ENCODE peak calls at places on chromosomes 16 and 17, in eight cellular contexts. One of them, this sample, is unnamed.

GRCh38 chr17:33949100-33949499 is 306.0 kb upstream of the CCL2 start:
- DNase-seq in activated CD4-positive, alpha-beta T cell treated with anti-CD3 and anti-CD28 coated beads, Interleukin-2, amount 50 U/mL, for 48 hours: no peak
- DNase-seq in Calu3: peak
- DNase-seq in tibial artery: no peak
- DNase-seq in CD4-positive, alpha-beta T cell: no peak
- DNase-seq in SIG-M5: no peak
- DNase-seq in stimulated activated CD8-positive, alpha-beta memory T cell treated with anti-CD3 and anti-CD28 coated beads, Interleukin-7, amount 100 ng/mL, for 4 hours: no peak
- DNase-seq in NCI-H82: peak
- DNase-seq in this sample: no peak

GRCh38 chr17:50214986-50215730 is 13.7 kb upstream of the COL1A1 start:
- DNase-seq in activated CD4-positive, alpha-beta T cell treated with anti-CD3 and anti-CD28 coated beads, Interleukin-2, amount 50 U/mL, for 48 hours: no peak
- DNase-seq in Calu3: no peak
- DNase-seq in tibial artery: peak
- DNase-seq in CD4-positive, alpha-beta T cell: no peak
- DNase-seq in SIG-M5: no peak
- DNase-seq in stimulated activated CD8-positive, alpha-beta memory T cell treated with anti-CD3 and anti-CD28 coated beads, Interleukin-7, amount 100 ng/mL, for 4 hours: no peak
- DNase-seq in NCI-H82: no peak
- DNase-seq in this sample: no peak

GRCh38 chr16:89495121-89495520 is 4.8 kb upstream of the ANKRD11 start:
- DNase-seq in activated CD4-positive, alpha-beta T cell treated with anti-CD3 and anti-CD28 coated beads, Interleukin-2, amount 50 U/mL, for 48 hours: no peak
- DNase-seq in Calu3: no peak
- DNase-seq in tibial artery: no peak
- DNase-seq in CD4-positive, alpha-beta T cell: no peak
- DNase-seq in SIG-M5: no peak
- DNase-seq in stimulated activated CD8-positive, alpha-beta memory T cell treated with anti-CD3 and anti-CD28 coated beads, Interleukin-7, amount 100 ng/mL, for 4 hours: no peak
- DNase-seq in NCI-H82: no peak
- DNase-seq in this sample: no peak

GRCh38 chr16:68776821-68777485 is 39.9 kb downstream of the CDH1 start:
- DNase-seq in activated CD4-positive, alpha-beta T cell treated with anti-CD3 and anti-CD28 coated beads, Interleukin-2, amount 50 U/mL, for 48 hours: no peak
- DNase-seq in Calu3: no peak
- DNase-seq in tibial artery: no peak
- DNase-seq in CD4-positive, alpha-beta T cell: no peak
- DNase-seq in SIG-M5: no peak
- DNase-seq in stimulated activated CD8-positive, alpha-beta memory T cell treated with anti-CD3 and anti-CD28 coated beads, Interleukin-7, amount 100 ng/mL, for 4 hours: no peak
- DNase-seq in NCI-H82: no peak
- DNase-seq in this sample: no peak

GRCh38 chr17:72421128-72422092 is 300.6 kb downstream of the SOX9 start:
- DNase-seq in activated CD4-positive, alpha-beta T cell treated with anti-CD3 and anti-CD28 coated beads, Interleukin-2, amount 50 U/mL, for 48 hours: peak
- DNase-seq in Calu3: peak
- DNase-seq in tibial artery: no peak
- DNase-seq in CD4-positive, alpha-beta T cell: no peak
- DNase-seq in SIG-M5: no peak
- DNase-seq in stimulated activated CD8-positive, alpha-beta memory T cell treated with anti-CD3 and anti-CD28 coated beads, Interleukin-7, amount 100 ng/mL, for 4 hours: peak
- DNase-seq in NCI-H82: no peak
- DNase-seq in this sample: no peak

GRCh38 chr17:70081885-70082284 is 6.9 kb downstream of the KCNJ16 start:
- DNase-seq in activated CD4-positive, alpha-beta T cell treated with anti-CD3 and anti-CD28 coated beads, Interleukin-2, amount 50 U/mL, for 48 hours: no peak
- DNase-seq in Calu3: no peak
- DNase-seq in tibial artery: no peak
- DNase-seq in CD4-positive, alpha-beta T cell: no peak
- DNase-seq in SIG-M5: no peak
- DNase-seq in stimulated activated CD8-positive, alpha-beta memory T cell treated with anti-CD3 and anti-CD28 coated beads, Interleukin-7, amount 100 ng/mL, for 4 hours: no peak
- DNase-seq in NCI-H82: no peak
- DNase-seq in this sample: no peak

GRCh38 chr16:84375773-84376172 is 7.4 kb downstream of the ATP2C2 start:
- DNase-seq in activated CD4-positive, alpha-beta T cell treated with anti-CD3 and anti-CD28 coated beads, Interleukin-2, amount 50 U/mL, for 48 hours: no peak
- DNase-seq in Calu3: no peak
- DNase-seq in tibial artery: no peak
- DNase-seq in CD4-positive, alpha-beta T cell: no peak
- DNase-seq in SIG-M5: no peak
- DNase-seq in stimulated activated CD8-positive, alpha-beta memory T cell treated with anti-CD3 and anti-CD28 coated beads, Interleukin-7, amount 100 ng/mL, for 4 hours: no peak
- DNase-seq in NCI-H82: no peak
- DNase-seq in this sample: no peak

GRCh38 chr17:7138800-7139381 is 24.3 kb upstream of the ASGR2 start:
- DNase-seq in activated CD4-positive, alpha-beta T cell treated with anti-CD3 and anti-CD28 coated beads, Interleukin-2, amount 50 U/mL, for 48 hours: no peak
- DNase-seq in Calu3: no peak
- DNase-seq in tibial artery: no peak
- DNase-seq in CD4-positive, alpha-beta T cell: no peak
- DNase-seq in SIG-M5: no peak
- DNase-seq in stimulated activated CD8-positive, alpha-beta memory T cell treated with anti-CD3 and anti-CD28 coated beads, Interleukin-7, amount 100 ng/mL, for 4 hours: no peak
- DNase-seq in NCI-H82: no peak
- DNase-seq in this sample: no peak

GRCh38 chr17:19320876-19321275 is 41.6 kb downstream of the B9D1 start:
- DNase-seq in activated CD4-positive, alpha-beta T cell treated with anti-CD3 and anti-CD28 coated beads, Interleukin-2, amount 50 U/mL, for 48 hours: no peak
- DNase-seq in Calu3: no peak
- DNase-seq in tibial artery: no peak
- DNase-seq in CD4-positive, alpha-beta T cell: no peak
- DNase-seq in SIG-M5: no peak
- DNase-seq in stimulated activated CD8-positive, alpha-beta memory T cell treated with anti-CD3 and anti-CD28 coated beads, Interleukin-7, amount 100 ng/mL, for 4 hours: no peak
- DNase-seq in NCI-H82: no peak
- DNase-seq in this sample: no peak

GRCh38 chr16:86994215-86994614 is 323.0 kb downstream of the C16orf95 start:
- DNase-seq in activated CD4-positive, alpha-beta T cell treated with anti-CD3 and anti-CD28 coated beads, Interleukin-2, amount 50 U/mL, for 48 hours: no peak
- DNase-seq in Calu3: no peak
- DNase-seq in tibial artery: no peak
- DNase-seq in CD4-positive, alpha-beta T cell: no peak
- DNase-seq in SIG-M5: no peak
- DNase-seq in stimulated activated CD8-positive, alpha-beta memory T cell treated with anti-CD3 and anti-CD28 coated beads, Interleukin-7, amount 100 ng/mL, for 4 hours: no peak
- DNase-seq in NCI-H82: no peak
- DNase-seq in this sample: no peak

GRCh38 chr16:53620476-53620875 is 83.2 kb downstream of the RPGRIP1L start:
- DNase-seq in activated CD4-positive, alpha-beta T cell treated with anti-CD3 and anti-CD28 coated beads, Interleukin-2, amount 50 U/mL, for 48 hours: no peak
- DNase-seq in Calu3: no peak
- DNase-seq in tibial artery: no peak
- DNase-seq in CD4-positive, alpha-beta T cell: no peak
- DNase-seq in SIG-M5: no peak
- DNase-seq in stimulated activated CD8-positive, alpha-beta memory T cell treated with anti-CD3 and anti-CD28 coated beads, Interleukin-7, amount 100 ng/mL, for 4 hours: no peak
- DNase-seq in NCI-H82: no peak
- DNase-seq in this sample: no peak

GRCh38 chr16:46974352-46974751 is 878 bp upstream of the DNAJA2 start:
- DNase-seq in activated CD4-positive, alpha-beta T cell treated with anti-CD3 and anti-CD28 coated beads, Interleukin-2, amount 50 U/mL, for 48 hours: peak
- DNase-seq in Calu3: no peak
- DNase-seq in tibial artery: no peak
- DNase-seq in CD4-positive, alpha-beta T cell: no peak
- DNase-seq in SIG-M5: no peak
- DNase-seq in stimulated activated CD8-positive, alpha-beta memory T cell treated with anti-CD3 and anti-CD28 coated beads, Interleukin-7, amount 100 ng/mL, for 4 hours: no peak
- DNase-seq in NCI-H82: peak
- DNase-seq in this sample: no peak

GRCh38 chr16:50520451-50521245 is 27.5 kb upstream of the NKD1 start:
- DNase-seq in activated CD4-positive, alpha-beta T cell treated with anti-CD3 and anti-CD28 coated beads, Interleukin-2, amount 50 U/mL, for 48 hours: no peak
- DNase-seq in Calu3: no peak
- DNase-seq in tibial artery: no peak
- DNase-seq in CD4-positive, alpha-beta T cell: no peak
- DNase-seq in SIG-M5: no peak
- DNase-seq in stimulated activated CD8-positive, alpha-beta memory T cell treated with anti-CD3 and anti-CD28 coated beads, Interleukin-7, amount 100 ng/mL, for 4 hours: no peak
- DNase-seq in NCI-H82: no peak
- DNase-seq in this sample: peak

GRCh38 chr17:21523482-21524210 is 147.5 kb downstream of the KCNJ12 start:
- DNase-seq in activated CD4-positive, alpha-beta T cell treated with anti-CD3 and anti-CD28 coated beads, Interleukin-2, amount 50 U/mL, for 48 hours: no peak
- DNase-seq in Calu3: no peak
- DNase-seq in tibial artery: no peak
- DNase-seq in CD4-positive, alpha-beta T cell: no peak
- DNase-seq in SIG-M5: no peak
- DNase-seq in stimulated activated CD8-positive, alpha-beta memory T cell treated with anti-CD3 and anti-CD28 coated beads, Interleukin-7, amount 100 ng/mL, for 4 hours: no peak
- DNase-seq in NCI-H82: peak
- DNase-seq in this sample: no peak

GRCh38 chr16:23597003-23597756 is 1.1 kb upstream of the NDUFAB1 start:
- DNase-seq in activated CD4-positive, alpha-beta T cell treated with anti-CD3 and anti-CD28 coated beads, Interleukin-2, amount 50 U/mL, for 48 hours: peak
- DNase-seq in Calu3: peak
- DNase-seq in tibial artery: no peak
- DNase-seq in CD4-positive, alpha-beta T cell: no peak
- DNase-seq in SIG-M5: no peak
- DNase-seq in stimulated activated CD8-positive, alpha-beta memory T cell treated with anti-CD3 and anti-CD28 coated beads, Interleukin-7, amount 100 ng/mL, for 4 hours: no peak
- DNase-seq in NCI-H82: peak
- DNase-seq in this sample: no peak

GRCh38 chr16:29804455-29805231 is 1.7 kb upstream of the MAZ start:
- DNase-seq in activated CD4-positive, alpha-beta T cell treated with anti-CD3 and anti-CD28 coated beads, Interleukin-2, amount 50 U/mL, for 48 hours: no peak
- DNase-seq in Calu3: no peak
- DNase-seq in tibial artery: peak
- DNase-seq in CD4-positive, alpha-beta T cell: no peak
- DNase-seq in SIG-M5: no peak
- DNase-seq in stimulated activated CD8-positive, alpha-beta memory T cell treated with anti-CD3 and anti-CD28 coated beads, Interleukin-7, amount 100 ng/mL, for 4 hours: no peak
- DNase-seq in NCI-H82: peak
- DNase-seq in this sample: peak

GRCh38 chr16:86774931-86775330 is 196.6 kb downstream of the FOXL1 start:
- DNase-seq in activated CD4-positive, alpha-beta T cell treated with anti-CD3 and anti-CD28 coated beads, Interleukin-2, amount 50 U/mL, for 48 hours: no peak
- DNase-seq in Calu3: no peak
- DNase-seq in tibial artery: no peak
- DNase-seq in CD4-positive, alpha-beta T cell: no peak
- DNase-seq in SIG-M5: no peak
- DNase-seq in stimulated activated CD8-positive, alpha-beta memory T cell treated with anti-CD3 and anti-CD28 coated beads, Interleukin-7, amount 100 ng/mL, for 4 hours: no peak
- DNase-seq in NCI-H82: no peak
- DNase-seq in this sample: no peak

GRCh38 chr17:6163632-6164319 is 93.6 kb downstream of the WSCD1 start:
- DNase-seq in activated CD4-positive, alpha-beta T cell treated with anti-CD3 and anti-CD28 coated beads, Interleukin-2, amount 50 U/mL, for 48 hours: no peak
- DNase-seq in Calu3: no peak
- DNase-seq in tibial artery: no peak
- DNase-seq in CD4-positive, alpha-beta T cell: no peak
- DNase-seq in SIG-M5: no peak
- DNase-seq in stimulated activated CD8-positive, alpha-beta memory T cell treated with anti-CD3 and anti-CD28 coated beads, Interleukin-7, amount 100 ng/mL, for 4 hours: no peak
- DNase-seq in NCI-H82: peak
- DNase-seq in this sample: no peak

GRCh38 chr17:29973005-29973404 is 31.6 kb downstream of the EFCAB5 start:
- DNase-seq in activated CD4-positive, alpha-beta T cell treated with anti-CD3 and anti-CD28 coated beads, Interleukin-2, amount 50 U/mL, for 48 hours: no peak
- DNase-seq in Calu3: no peak
- DNase-seq in tibial artery: no peak
- DNase-seq in CD4-positive, alpha-beta T cell: no peak
- DNase-seq in SIG-M5: no peak
- DNase-seq in stimulated activated CD8-positive, alpha-beta memory T cell treated with anti-CD3 and anti-CD28 coated beads, Interleukin-7, amount 100 ng/mL, for 4 hours: no peak
- DNase-seq in NCI-H82: no peak
- DNase-seq in this sample: no peak

GRCh38 chr16:7482028-7482427 is 149.4 kb downstream of the RBFOX1 start:
- DNase-seq in activated CD4-positive, alpha-beta T cell treated with anti-CD3 and anti-CD28 coated beads, Interleukin-2, amount 50 U/mL, for 48 hours: no peak
- DNase-seq in Calu3: no peak
- DNase-seq in tibial artery: no peak
- DNase-seq in CD4-positive, alpha-beta T cell: no peak
- DNase-seq in SIG-M5: no peak
- DNase-seq in stimulated activated CD8-positive, alpha-beta memory T cell treated with anti-CD3 and anti-CD28 coated beads, Interleukin-7, amount 100 ng/mL, for 4 hours: no peak
- DNase-seq in NCI-H82: no peak
- DNase-seq in this sample: no peak

GRCh38 chr17:19262650-19263620 is 25.8 kb downstream of the EPN2 start:
- DNase-seq in activated CD4-positive, alpha-beta T cell treated with anti-CD3 and anti-CD28 coated beads, Interleukin-2, amount 50 U/mL, for 48 hours: peak
- DNase-seq in Calu3: no peak
- DNase-seq in tibial artery: no peak
- DNase-seq in CD4-positive, alpha-beta T cell: no peak
- DNase-seq in SIG-M5: no peak
- DNase-seq in stimulated activated CD8-positive, alpha-beta memory T cell treated with anti-CD3 and anti-CD28 coated beads, Interleukin-7, amount 100 ng/mL, for 4 hours: no peak
- DNase-seq in NCI-H82: no peak
- DNase-seq in this sample: no peak

GRCh38 chr17:4950757-4951204 is at the start of gene ENO3:
- DNase-seq in activated CD4-positive, alpha-beta T cell treated with anti-CD3 and anti-CD28 coated beads, Interleukin-2, amount 50 U/mL, for 48 hours: no peak
- DNase-seq in Calu3: no peak
- DNase-seq in tibial artery: no peak
- DNase-seq in CD4-positive, alpha-beta T cell: no peak
- DNase-seq in SIG-M5: no peak
- DNase-seq in stimulated activated CD8-positive, alpha-beta memory T cell treated with anti-CD3 and anti-CD28 coated beads, Interleukin-7, amount 100 ng/mL, for 4 hours: no peak
- DNase-seq in NCI-H82: peak
- DNase-seq in this sample: no peak

GRCh38 chr17:64126918-64127317 is 3.0 kb downstream of the ERN1 start:
- DNase-seq in activated CD4-positive, alpha-beta T cell treated with anti-CD3 and anti-CD28 coated beads, Interleukin-2, amount 50 U/mL, for 48 hours: no peak
- DNase-seq in Calu3: no peak
- DNase-seq in tibial artery: no peak
- DNase-seq in CD4-positive, alpha-beta T cell: no peak
- DNase-seq in SIG-M5: no peak
- DNase-seq in stimulated activated CD8-positive, alpha-beta memory T cell treated with anti-CD3 and anti-CD28 coated beads, Interleukin-7, amount 100 ng/mL, for 4 hours: no peak
- DNase-seq in NCI-H82: no peak
- DNase-seq in this sample: no peak

GRCh38 chr16:78102122-78102660 is 2.7 kb downstream of the WWOX start:
- DNase-seq in activated CD4-positive, alpha-beta T cell treated with anti-CD3 and anti-CD28 coated beads, Interleukin-2, amount 50 U/mL, for 48 hours: no peak
- DNase-seq in Calu3: no peak
- DNase-seq in tibial artery: no peak
- DNase-seq in CD4-positive, alpha-beta T cell: no peak
- DNase-seq in SIG-M5: no peak
- DNase-seq in stimulated activated CD8-positive, alpha-beta memory T cell treated with anti-CD3 and anti-CD28 coated beads, Interleukin-7, amount 100 ng/mL, for 4 hours: no peak
- DNase-seq in NCI-H82: no peak
- DNase-seq in this sample: no peak

GRCh38 chr17:67119102-67119501 is 74.7 kb downstream of the CACNG1 start:
- DNase-seq in activated CD4-positive, alpha-beta T cell treated with anti-CD3 and anti-CD28 coated beads, Interleukin-2, amount 50 U/mL, for 48 hours: no peak
- DNase-seq in Calu3: no peak
- DNase-seq in tibial artery: no peak
- DNase-seq in CD4-positive, alpha-beta T cell: no peak
- DNase-seq in SIG-M5: no peak
- DNase-seq in stimulated activated CD8-positive, alpha-beta memory T cell treated with anti-CD3 and anti-CD28 coated beads, Interleukin-7, amount 100 ng/mL, for 4 hours: no peak
- DNase-seq in NCI-H82: no peak
- DNase-seq in this sample: no peak

GRCh38 chr16:69532761-69533459 is 32.9 kb upstream of the NFAT5 start:
- DNase-seq in activated CD4-positive, alpha-beta T cell treated with anti-CD3 and anti-CD28 coated beads, Interleukin-2, amount 50 U/mL, for 48 hours: no peak
- DNase-seq in Calu3: no peak
- DNase-seq in tibial artery: no peak
- DNase-seq in CD4-positive, alpha-beta T cell: no peak
- DNase-seq in SIG-M5: no peak
- DNase-seq in stimulated activated CD8-positive, alpha-beta memory T cell treated with anti-CD3 and anti-CD28 coated beads, Interleukin-7, amount 100 ng/mL, for 4 hours: no peak
- DNase-seq in NCI-H82: no peak
- DNase-seq in this sample: no peak

GRCh38 chr16:11245222-11245737 is 10.7 kb downstream of the SOCS1 start:
- DNase-seq in activated CD4-positive, alpha-beta T cell treated with anti-CD3 and anti-CD28 coated beads, Interleukin-2, amount 50 U/mL, for 48 hours: no peak
- DNase-seq in Calu3: no peak
- DNase-seq in tibial artery: no peak
- DNase-seq in CD4-positive, alpha-beta T cell: no peak
- DNase-seq in SIG-M5: no peak
- DNase-seq in stimulated activated CD8-positive, alpha-beta memory T cell treated with anti-CD3 and anti-CD28 coated beads, Interleukin-7, amount 100 ng/mL, for 4 hours: no peak
- DNase-seq in NCI-H82: no peak
- DNase-seq in this sample: no peak

GRCh38 chr17:73071387-73071999 is 21.0 kb downstream of the SLC39A11 start:
- DNase-seq in activated CD4-positive, alpha-beta T cell treated with anti-CD3 and anti-CD28 coated beads, Interleukin-2, amount 50 U/mL, for 48 hours: no peak
- DNase-seq in Calu3: no peak
- DNase-seq in tibial artery: no peak
- DNase-seq in CD4-positive, alpha-beta T cell: no peak
- DNase-seq in SIG-M5: no peak
- DNase-seq in stimulated activated CD8-positive, alpha-beta memory T cell treated with anti-CD3 and anti-CD28 coated beads, Interleukin-7, amount 100 ng/mL, for 4 hours: no peak
- DNase-seq in NCI-H82: no peak
- DNase-seq in this sample: no peak

GRCh38 chr16:62639890-62640289 is 603.7 kb upstream of the CDH8 start:
- DNase-seq in activated CD4-positive, alpha-beta T cell treated with anti-CD3 and anti-CD28 coated beads, Interleukin-2, amount 50 U/mL, for 48 hours: no peak
- DNase-seq in Calu3: no peak
- DNase-seq in tibial artery: no peak
- DNase-seq in CD4-positive, alpha-beta T cell: no peak
- DNase-seq in SIG-M5: no peak
- DNase-seq in stimulated activated CD8-positive, alpha-beta memory T cell treated with anti-CD3 and anti-CD28 coated beads, Interleukin-7, amount 100 ng/mL, for 4 hours: no peak
- DNase-seq in NCI-H82: no peak
- DNase-seq in this sample: no peak